ENCODE peak calls at places on chromosomes 16 and 17, in ten cellular contexts. One of them, this sample, is unnamed.

GRCh38 chr17:68509151-68510057 is 2.8 kb upstream of the PRKAR1A start:
- DNase-seq in heart left ventricle: peak
- DNase-seq in esophagus muscularis mucosa: no peak
- DNase-seq in A549: no peak
- DNase-seq in adrenal gland: peak
- DNase-seq in Peyer's patch: no peak
- DNase-seq in ovary: peak
- DNase-seq in tibial nerve: peak
- DNase-seq in spleen: peak
- DNase-seq in sigmoid colon: peak
- DNase-seq in this sample: peak

GRCh38 chr17:72928454-72929136 is 163.9 kb downstream of the SLC39A11 start:
- DNase-seq in heart left ventricle: no peak
- DNase-seq in esophagus muscularis mucosa: no peak
- DNase-seq in A549: no peak
- DNase-seq in adrenal gland: no peak
- DNase-seq in Peyer's patch: no peak
- DNase-seq in ovary: no peak
- DNase-seq in tibial nerve: no peak
- DNase-seq in spleen: no peak
- DNase-seq in sigmoid colon: no peak
- DNase-seq in this sample: no peak

GRCh38 chr17:61219460-61219859 is 180.2 kb upstream of the TBX2 start:
- DNase-seq in heart left ventricle: peak
- DNase-seq in esophagus muscularis mucosa: no peak
- DNase-seq in A549: no peak
- DNase-seq in adrenal gland: peak
- DNase-seq in Peyer's patch: no peak
- DNase-seq in ovary: no peak
- DNase-seq in tibial nerve: no peak
- DNase-seq in spleen: no peak
- DNase-seq in sigmoid colon: no peak
- DNase-seq in this sample: no peak

GRCh38 chr16:77273815-77274214 is 74.6 kb downstream of the SYCE1L start:
- DNase-seq in heart left ventricle: no peak
- DNase-seq in esophagus muscularis mucosa: no peak
- DNase-seq in A549: no peak
- DNase-seq in adrenal gland: no peak
- DNase-seq in Peyer's patch: no peak
- DNase-seq in ovary: no peak
- DNase-seq in tibial nerve: no peak
- DNase-seq in spleen: no peak
- DNase-seq in sigmoid colon: no peak
- DNase-seq in this sample: no peak

GRCh38 chr16:16021988-16022682 is 72.7 kb downstream of the ABCC1 start:
- DNase-seq in heart left ventricle: peak
- DNase-seq in esophagus muscularis mucosa: peak
- DNase-seq in A549: peak
- DNase-seq in adrenal gland: peak
- DNase-seq in Peyer's patch: peak
- DNase-seq in ovary: peak
- DNase-seq in tibial nerve: peak
- DNase-seq in spleen: peak
- DNase-seq in sigmoid colon: peak
- DNase-seq in this sample: peak

GRCh38 chr16:84673203-84673535 is 24.9 kb downstream of the KLHL36 start:
- DNase-seq in heart left ventricle: no peak
- DNase-seq in esophagus muscularis mucosa: no peak
- DNase-seq in A549: no peak
- DNase-seq in adrenal gland: no peak
- DNase-seq in Peyer's patch: no peak
- DNase-seq in ovary: no peak
- DNase-seq in tibial nerve: no peak
- DNase-seq in spleen: peak
- DNase-seq in sigmoid colon: no peak
- DNase-seq in this sample: no peak

GRCh38 chr16:67241008-67241900 is 6.0 kb downstream of the FHOD1 start:
- DNase-seq in heart left ventricle: peak
- DNase-seq in esophagus muscularis mucosa: no peak
- DNase-seq in A549: peak
- DNase-seq in adrenal gland: peak
- DNase-seq in Peyer's patch: no peak
- DNase-seq in ovary: no peak
- DNase-seq in tibial nerve: no peak
- DNase-seq in spleen: peak
- DNase-seq in sigmoid colon: no peak
- DNase-seq in this sample: peak

GRCh38 chr16:53515259-53515658 is 12.2 kb upstream of the AKTIP start:
- DNase-seq in heart left ventricle: no peak
- DNase-seq in esophagus muscularis mucosa: no peak
- DNase-seq in A549: no peak
- DNase-seq in adrenal gland: no peak
- DNase-seq in Peyer's patch: no peak
- DNase-seq in ovary: no peak
- DNase-seq in tibial nerve: no peak
- DNase-seq in spleen: no peak
- DNase-seq in sigmoid colon: peak
- DNase-seq in this sample: no peak

GRCh38 chr16:58652741-58653140 is 23.1 kb upstream of the CNOT1 start:
- DNase-seq in heart left ventricle: no peak
- DNase-seq in esophagus muscularis mucosa: no peak
- DNase-seq in A549: peak
- DNase-seq in adrenal gland: peak
- DNase-seq in Peyer's patch: no peak
- DNase-seq in ovary: no peak
- DNase-seq in tibial nerve: no peak
- DNase-seq in spleen: no peak
- DNase-seq in sigmoid colon: no peak
- DNase-seq in this sample: no peak

GRCh38 chr16:17850626-17851265 is 380.0 kb upstream of the XYLT1 start:
- DNase-seq in heart left ventricle: no peak
- DNase-seq in esophagus muscularis mucosa: no peak
- DNase-seq in A549: no peak
- DNase-seq in adrenal gland: no peak
- DNase-seq in Peyer's patch: no peak
- DNase-seq in ovary: no peak
- DNase-seq in tibial nerve: no peak
- DNase-seq in spleen: no peak
- DNase-seq in sigmoid colon: no peak
- DNase-seq in this sample: no peak

GRCh38 chr16:660459-661183 is 7.3 kb upstream of the RHOT2 start:
- DNase-seq in heart left ventricle: peak
- DNase-seq in esophagus muscularis mucosa: peak
- DNase-seq in A549: peak
- DNase-seq in adrenal gland: peak
- DNase-seq in Peyer's patch: peak
- DNase-seq in ovary: peak
- DNase-seq in tibial nerve: peak
- DNase-seq in spleen: peak
- DNase-seq in sigmoid colon: peak
- DNase-seq in this sample: peak

GRCh38 chr16:79328327-79329162 is 272.0 kb downstream of the MAF start:
- DNase-seq in heart left ventricle: no peak
- DNase-seq in esophagus muscularis mucosa: no peak
- DNase-seq in A549: no peak
- DNase-seq in adrenal gland: peak
- DNase-seq in Peyer's patch: no peak
- DNase-seq in ovary: no peak
- DNase-seq in tibial nerve: peak
- DNase-seq in spleen: no peak
- DNase-seq in sigmoid colon: no peak
- DNase-seq in this sample: no peak

GRCh38 chr16:79331064-79331463 is 269.5 kb downstream of the MAF start:
- DNase-seq in heart left ventricle: no peak
- DNase-seq in esophagus muscularis mucosa: no peak
- DNase-seq in A549: no peak
- DNase-seq in adrenal gland: no peak
- DNase-seq in Peyer's patch: no peak
- DNase-seq in ovary: no peak
- DNase-seq in tibial nerve: no peak
- DNase-seq in spleen: no peak
- DNase-seq in sigmoid colon: no peak
- DNase-seq in this sample: no peak

GRCh38 chr16:79327836-79328235 is 272.7 kb downstream of the MAF start:
- DNase-seq in heart left ventricle: no peak
- DNase-seq in esophagus muscularis mucosa: no peak
- DNase-seq in A549: no peak
- DNase-seq in adrenal gland: no peak
- DNase-seq in Peyer's patch: no peak
- DNase-seq in ovary: no peak
- DNase-seq in tibial nerve: no peak
- DNase-seq in spleen: no peak
- DNase-seq in sigmoid colon: no peak
- DNase-seq in this sample: no peak

GRCh38 chr16:79329163-79329521 is 271.4 kb downstream of the MAF start:
- DNase-seq in heart left ventricle: no peak
- DNase-seq in esophagus muscularis mucosa: no peak
- DNase-seq in A549: no peak
- DNase-seq in adrenal gland: no peak
- DNase-seq in Peyer's patch: no peak
- DNase-seq in ovary: no peak
- DNase-seq in tibial nerve: peak
- DNase-seq in spleen: no peak
- DNase-seq in sigmoid colon: no peak
- DNase-seq in this sample: no peak

DNA sequence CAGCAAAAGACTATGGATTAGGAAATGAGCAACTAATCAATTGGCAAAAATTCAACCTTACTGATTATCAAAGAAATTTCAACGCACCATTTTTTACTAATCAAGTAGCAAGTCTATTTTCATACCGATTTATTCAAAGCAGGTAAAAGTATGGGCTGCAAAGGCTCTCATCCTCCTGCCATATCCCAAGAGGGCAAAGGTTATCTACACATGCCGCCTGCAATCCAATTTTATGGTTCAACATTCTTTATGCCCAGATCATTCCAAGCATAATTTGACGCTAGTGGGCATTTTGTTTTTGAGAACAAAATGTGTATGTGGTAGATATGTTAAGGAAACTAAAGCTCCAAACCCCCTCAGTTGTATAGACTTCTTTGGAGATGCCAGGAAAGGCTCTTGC is 270.6 kb downstream of the MAF start:
- DNase-seq in heart left ventricle: no peak
- DNase-seq in esophagus muscularis mucosa: no peak
- DNase-seq in A549: no peak
- DNase-seq in adrenal gland: no peak
- DNase-seq in Peyer's patch: no peak
- DNase-seq in ovary: no peak
- DNase-seq in tibial nerve: no peak
- DNase-seq in spleen: no peak
- DNase-seq in sigmoid colon: no peak
- DNase-seq in this sample: peak
- H3K27ac ChIP-seq in heart left ventricle: no peak
- H3K27ac ChIP-seq in esophagus muscularis mucosa: no peak
- H3K27ac ChIP-seq in A549: no peak
- H3K27ac ChIP-seq in adrenal gland: no peak
- H3K27ac ChIP-seq in Peyer's patch: no peak
- H3K27ac ChIP-seq in ovary: no peak
- H3K27ac ChIP-seq in tibial nerve: no peak
- H3K27ac ChIP-seq in spleen: no peak
- H3K27ac ChIP-seq in sigmoid colon: no peak
- H3K27ac ChIP-seq in this sample: no peak

GRCh38 chr17:49471089-49471683 is 23.9 kb upstream of the NGFR start:
- DNase-seq in heart left ventricle: peak
- DNase-seq in esophagus muscularis mucosa: no peak
- DNase-seq in A549: no peak
- DNase-seq in adrenal gland: no peak
- DNase-seq in Peyer's patch: no peak
- DNase-seq in ovary: no peak
- DNase-seq in tibial nerve: peak
- DNase-seq in spleen: no peak
- DNase-seq in sigmoid colon: no peak
- DNase-seq in this sample: no peak

GRCh38 chr17:49468827-49469385 is 26.2 kb upstream of the NGFR start:
- DNase-seq in heart left ventricle: no peak
- DNase-seq in esophagus muscularis mucosa: no peak
- DNase-seq in A549: no peak
- DNase-seq in adrenal gland: no peak
- DNase-seq in Peyer's patch: no peak
- DNase-seq in ovary: no peak
- DNase-seq in tibial nerve: peak
- DNase-seq in spleen: no peak
- DNase-seq in sigmoid colon: peak
- DNase-seq in this sample: no peak

GRCh38 chr17:49472527-49472926 is 22.6 kb upstream of the NGFR start:
- DNase-seq in heart left ventricle: no peak
- DNase-seq in esophagus muscularis mucosa: no peak
- DNase-seq in A549: no peak
- DNase-seq in adrenal gland: peak
- DNase-seq in Peyer's patch: no peak
- DNase-seq in ovary: no peak
- DNase-seq in tibial nerve: no peak
- DNase-seq in spleen: no peak
- DNase-seq in sigmoid colon: no peak
- DNase-seq in this sample: no peak

GRCh38 chr17:49471769-49472168 is 23.3 kb upstream of the NGFR start:
- DNase-seq in heart left ventricle: no peak
- DNase-seq in esophagus muscularis mucosa: no peak
- DNase-seq in A549: no peak
- DNase-seq in adrenal gland: no peak
- DNase-seq in Peyer's patch: no peak
- DNase-seq in ovary: no peak
- DNase-seq in tibial nerve: no peak
- DNase-seq in spleen: no peak
- DNase-seq in sigmoid colon: no peak
- DNase-seq in this sample: no peak

GRCh38 chr17:49469831-49470568 is 25.1 kb upstream of the NGFR start:
- DNase-seq in heart left ventricle: peak
- DNase-seq in esophagus muscularis mucosa: no peak
- DNase-seq in A549: no peak
- DNase-seq in adrenal gland: no peak
- DNase-seq in Peyer's patch: no peak
- DNase-seq in ovary: no peak
- DNase-seq in tibial nerve: no peak
- DNase-seq in spleen: no peak
- DNase-seq in sigmoid colon: no peak
- DNase-seq in this sample: no peak
- H3K4me3 ChIP-seq in heart left ventricle: peak
- H3K4me3 ChIP-seq in esophagus muscularis mucosa: peak
- H3K4me3 ChIP-seq in A549: no peak
- H3K4me3 ChIP-seq in adrenal gland: no peak
- H3K4me3 ChIP-seq in Peyer's patch: no peak
- H3K4me3 ChIP-seq in ovary: no peak
- H3K4me3 ChIP-seq in tibial nerve: no peak
- H3K4me3 ChIP-seq in spleen: no peak
- H3K4me3 ChIP-seq in sigmoid colon: peak
- H3K4me3 ChIP-seq in this sample: peak

GRCh38 chr16:19524866-19525723 is 1.4 kb downstream of the CCP110 start:
- DNase-seq in heart left ventricle: no peak
- DNase-seq in esophagus muscularis mucosa: no peak
- DNase-seq in A549: no peak
- DNase-seq in adrenal gland: no peak
- DNase-seq in Peyer's patch: no peak
- DNase-seq in ovary: no peak
- DNase-seq in tibial nerve: no peak
- DNase-seq in spleen: no peak
- DNase-seq in sigmoid colon: no peak
- DNase-seq in this sample: no peak
- TF ChIP-seq POLR2A in heart left ventricle: no peak
- TF ChIP-seq POLR2A in esophagus muscularis mucosa: no peak
- TF ChIP-seq POLR2A in A549: no peak
- TF ChIP-seq POLR2A in adrenal gland: no peak
- TF ChIP-seq POLR2A in Peyer's patch: no peak
- TF ChIP-seq POLR2A in ovary: no peak
- TF ChIP-seq POLR2A in tibial nerve: no peak
- TF ChIP-seq POLR2A in spleen: no peak
- TF ChIP-seq POLR2A in sigmoid colon: no peak
- TF ChIP-seq POLR2A in this sample: no peak

GRCh38 chr17:19948100-19948943 is 29.3 kb downstream of the AKAP10 start:
- DNase-seq in heart left ventricle: no peak
- DNase-seq in esophagus muscularis mucosa: no peak
- DNase-seq in A549: peak
- DNase-seq in adrenal gland: no peak
- DNase-seq in Peyer's patch: no peak
- DNase-seq in ovary: no peak
- DNase-seq in tibial nerve: no peak
- DNase-seq in spleen: no peak
- DNase-seq in sigmoid colon: no peak
- DNase-seq in this sample: no peak
- H3K27ac ChIP-seq in heart left ventricle: no peak
- H3K27ac ChIP-seq in esophagus muscularis mucosa: no peak
- H3K27ac ChIP-seq in A549: peak
- H3K27ac ChIP-seq in adrenal gland: no peak
- H3K27ac ChIP-seq in Peyer's patch: no peak
- H3K27ac ChIP-seq in ovary: no peak
- H3K27ac ChIP-seq in tibial nerve: no peak
- H3K27ac ChIP-seq in spleen: no peak
- H3K27ac ChIP-seq in sigmoid colon: no peak
- H3K27ac ChIP-seq in this sample: no peak